ENCODE peak calls at places on chromosomes 7 and 10, in seven cellular contexts. T is SK-N-SH, W is A549, G is transverse colon, L is ovary, Z is K562, M is HepG2. A is an unnamed sample.

GRCh38 chr10:91930939-91931338 is 7.4 kb downstream of the BTAF1 start:
- DNase-seq in T (no peak), W (no peak), G (no peak), L (no peak), Z (no peak), M (no peak), A (no peak)

GRCh38 chr10:79038841-79039201 is 29.9 kb upstream of the ZMIZ1 start:
- DNase-seq in T (no peak), W (no peak), G (no peak), L (no peak), Z (peak), M (no peak), A (no peak)

GRCh38 chr7:66187894-66188293 is 17.2 kb upstream of the TPST1 start:
- DNase-seq in T (no peak), W (no peak), G (no peak), L (no peak), Z (no peak), M (no peak), A (no peak)

GRCh38 chr10:105509551-105509950 is 868.5 kb downstream of the SORCS3 start:
- DNase-seq in T (no peak), W (no peak), G (no peak), L (no peak), Z (no peak), M (no peak), A (no peak)

GRCh38 chr7:112481833-112482669 is 1.3 kb downstream of the LSMEM1 start:
- DNase-seq in T (no peak), W (peak), G (peak), L (peak), Z (peak), M (no peak), A (no peak)

GRCh38 chr10:124733566-124734245 is 10.5 kb downstream of the FAM53B start:
- DNase-seq in T (no peak), W (no peak), G (no peak), L (no peak), Z (no peak), M (no peak), A (no peak)

GRCh38 chr7:80312139-80312661 is 177.6 kb downstream of the GNAI1 start:
- DNase-seq in T (no peak), W (peak), G (peak), L (no peak), Z (no peak), M (peak), A (no peak)

GRCh38 chr7:106369349-106369748 is 84.6 kb upstream of the NAMPT start:
- DNase-seq in T (no peak), W (no peak), G (no peak), L (no peak), Z (no peak), M (no peak), A (no peak)

GRCh38 chr10:63738410-63738809 is 217.2 kb downstream of the REEP3 start:
- DNase-seq in T (no peak), W (peak), G (no peak), L (no peak), Z (no peak), M (peak), A (no peak)

GRCh38 chr7:138067774-138068173 is 8.5 kb upstream of the AKR1D1 start:
- DNase-seq in T (no peak), W (no peak), G (no peak), L (no peak), Z (no peak), M (peak), A (no peak)

GRCh38 chr7:117818241-117818640 is 55.0 kb downstream of the CTTNBP2 start:
- DNase-seq in T (no peak), W (no peak), G (no peak), L (no peak), Z (no peak), M (no peak), A (no peak)

GRCh38 chr7:130669051-130669700 is 628 bp upstream of the COPG2 start:
- DNase-seq in T (no peak), W (no peak), G (no peak), L (no peak), Z (no peak), M (no peak), A (peak)

GRCh38 chr7:114865564-114865963 is 56.3 kb upstream of the MDFIC start:
- DNase-seq in T (no peak), W (peak), G (peak), L (peak), Z (no peak), M (peak), A (no peak)

GRCh38 chr7:98133621-98134266 is 27.1 kb downstream of the LMTK2 start:
- DNase-seq in T (no peak), W (no peak), G (no peak), L (no peak), Z (no peak), M (peak), A (no peak)

GRCh38 chr10:49066944-49067730 is 48.2 kb downstream of the VSTM4 start:
- DNase-seq in T (no peak), W (no peak), G (no peak), L (no peak), Z (no peak), M (no peak), A (no peak)

GRCh38 chr7:79734158-79734557 is 280.7 kb upstream of the MAGI2 start:
- DNase-seq in T (no peak), W (no peak), G (no peak), L (no peak), Z (no peak), M (no peak), A (no peak)

GRCh38 chr7:127901895-127902703 is 129.1 kb downstream of the LRRC4 start:
- DNase-seq in T (no peak), W (no peak), G (no peak), L (no peak), Z (no peak), M (no peak), A (no peak)

GRCh38 chr7:157542669-157543021 is 205.8 kb downstream of the DNAJB6 start:
- DNase-seq in T (no peak), W (no peak), G (no peak), L (no peak), Z (no peak), M (no peak), A (no peak)

GRCh38 chr10:14670551-14671240 is 104.0 kb downstream of the FAM107B start:
- DNase-seq in T (no peak), W (peak), G (no peak), L (no peak), Z (no peak), M (no peak), A (no peak)

GRCh38 chr10:603745-604144 is 85.7 kb downstream of the DIP2C start:
- DNase-seq in T (no peak), W (no peak), G (no peak), L (no peak), Z (no peak), M (no peak), A (no peak)

GRCh38 chr10:93999401-93999851 is 5.7 kb downstream of the PLCE1 start:
- DNase-seq in T (peak), W (no peak), G (peak), L (peak), Z (no peak), M (no peak), A (no peak)

GRCh38 chr10:115417585-115418265 is 324.6 kb downstream of the ATRNL1 start:
- DNase-seq in T (peak), W (peak), G (peak), L (no peak), Z (peak), M (peak), A (no peak)

GRCh38 chr10:113226404-113226803 is 276.4 kb downstream of the TCF7L2 start:
- DNase-seq in T (no peak), W (no peak), G (no peak), L (no peak), Z (no peak), M (no peak), A (no peak)

GRCh38 chr7:91424372-91424771 is 160.1 kb downstream of the FZD1 start:
- DNase-seq in T (peak), W (no peak), G (no peak), L (no peak), Z (peak), M (peak), A (no peak)

GRCh38 chr7:96718107-96719003 is 8.7 kb upstream of the SEM1 start:
- DNase-seq in T (no peak), W (no peak), G (no peak), L (no peak), Z (no peak), M (no peak), A (no peak)

GRCh38 chr10:96287392-96288105 is 16.2 kb upstream of the BLNK start:
- DNase-seq in T (no peak), W (no peak), G (no peak), L (no peak), Z (no peak), M (peak), A (no peak)

GRCh38 chr7:16318989-16319915 is 102.1 kb downstream of the CRPPA start:
- DNase-seq in T (no peak), W (peak), G (no peak), L (no peak), Z (no peak), M (no peak), A (no peak)

GRCh38 chr7:111919690-111920179 is 286.5 kb downstream of the DOCK4 start:
- DNase-seq in T (no peak), W (no peak), G (no peak), L (no peak), Z (no peak), M (peak), A (no peak)

GRCh38 chr7:112252141-112252540 is 45.6 kb downstream of the ZNF277 start:
- DNase-seq in T (no peak), W (no peak), G (no peak), L (no peak), Z (no peak), M (no peak), A (no peak)

GRCh38 chr10:6091630-6092029 is 2.8 kb downstream of the RBM17 start:
- DNase-seq in T (no peak), W (no peak), G (no peak), L (no peak), Z (no peak), M (no peak), A (no peak)

GRCh38 chr7:97090761-97091353 is 26.6 kb upstream of the SDHAF3 start:
- DNase-seq in T (no peak), W (no peak), G (no peak), L (no peak), Z (no peak), M (no peak), A (no peak)

GRCh38 chr10:61184429-61184828 is 240.4 kb upstream of the RHOBTB1 start:
- DNase-seq in T (no peak), W (no peak), G (no peak), L (no peak), Z (no peak), M (no peak), A (no peak)

GRCh38 chr10:123459371-123460224 is 206.6 kb upstream of the GPR26 start:
- DNase-seq in T (no peak), W (no peak), G (no peak), L (no peak), Z (no peak), M (no peak), A (no peak)

GRCh38 chr7:47846117-47846836 is 102.0 kb downstream of the PKD1L1 start:
- DNase-seq in T (no peak), W (peak), G (no peak), L (no peak), Z (no peak), M (no peak), A (no peak)

GRCh38 chr10:73017955-73018480 is 63.4 kb upstream of the PLA2G12B start:
- DNase-seq in T (no peak), W (no peak), G (no peak), L (no peak), Z (no peak), M (no peak), A (no peak)

GRCh38 chr7:119515214-119515613 is 757.8 kb upstream of the KCND2 start:
- DNase-seq in T (no peak), W (no peak), G (no peak), L (no peak), Z (no peak), M (no peak), A (no peak)

GRCh38 chr10:70098271-70098670 is 34.4 kb downstream of the AIFM2 start:
- DNase-seq in T (no peak), W (no peak), G (no peak), L (no peak), Z (no peak), M (no peak), A (no peak)
- TF ChIP-seq EP300 in T (no peak), W (no peak), G (no peak), L (no peak), Z (no peak), M (no peak), A (no peak)

DNA sequence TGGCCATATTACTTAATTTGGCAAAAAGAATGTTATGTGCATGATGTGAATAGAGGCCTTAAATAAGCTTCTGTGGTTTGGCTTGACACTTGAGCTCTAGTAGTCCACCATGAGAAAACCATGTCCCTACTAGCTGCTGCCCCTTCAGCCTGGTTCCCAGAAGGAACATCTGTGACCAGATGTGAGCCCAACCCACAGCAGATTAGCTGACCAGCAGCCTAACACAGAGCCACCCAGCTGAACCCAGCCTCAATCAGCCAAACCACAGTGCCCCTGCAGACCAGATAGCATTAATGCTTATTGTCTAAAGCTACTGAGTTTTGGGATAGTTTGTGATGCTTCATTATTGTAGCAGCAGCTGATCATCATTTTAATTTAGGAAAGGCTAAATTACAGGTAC is 16.6 kb downstream of the JAZF1 start:
- DNase-seq in T (no peak), W (no peak), G (no peak), L (no peak), Z (no peak), M (no peak), A (no peak)
- TF ChIP-seq CTCF in T (no peak), W (no peak), G (no peak), L (no peak), Z (no peak), M (no peak), A (no peak)

DNA sequence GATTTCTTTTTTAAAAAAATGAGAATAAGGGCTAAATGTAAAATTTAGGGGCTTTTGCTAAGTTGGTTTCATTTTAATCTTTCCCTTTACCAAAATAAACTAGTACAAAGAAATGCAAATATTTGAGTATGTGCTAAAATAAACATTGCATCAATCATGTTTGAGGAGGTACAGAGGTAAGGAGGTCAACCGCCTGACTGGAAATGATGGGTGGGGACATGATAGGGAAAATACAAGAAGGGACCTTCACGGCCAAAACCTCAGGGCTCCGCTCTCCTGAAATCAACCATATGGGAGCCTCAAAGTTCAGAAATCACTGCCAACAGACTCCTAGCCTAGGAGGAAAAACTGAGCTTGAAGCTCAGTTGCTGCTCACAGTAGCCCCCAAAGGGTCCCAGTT is 207.6 kb downstream of the AHR start:
- DNase-seq in T (no peak), W (peak), G (peak), L (no peak), Z (no peak), M (peak), A (no peak)
- TF ChIP-seq EP300 in T (no peak), W (peak), G (no peak), L (no peak), Z (no peak), M (peak), A (no peak)

DNA sequence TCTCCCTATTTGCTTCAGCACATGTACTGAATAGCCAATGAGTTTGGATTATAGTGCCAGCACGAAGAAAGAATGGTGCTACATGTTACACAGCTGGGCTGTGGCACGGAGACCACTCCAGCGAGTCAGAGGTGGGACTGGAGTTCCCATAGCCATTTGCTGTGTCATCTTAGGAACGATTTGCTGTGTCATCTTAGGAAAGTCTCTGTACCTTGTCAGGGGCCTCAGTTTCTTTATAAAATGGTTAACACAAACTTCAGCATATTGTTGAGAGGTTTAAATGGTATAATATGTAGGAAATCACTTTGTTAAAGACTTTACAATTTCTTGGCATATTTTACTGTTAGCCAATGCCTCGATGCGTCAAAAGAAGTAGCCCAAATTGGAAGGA is 609.4 kb downstream of the LRMDA start:
- DNase-seq in T (no peak), W (no peak), G (no peak), L (no peak), Z (no peak), M (no peak), A (no peak)
- TF ChIP-seq CTCF in T (no peak), W (no peak), G (no peak), L (no peak), Z (no peak), M (no peak), A (no peak)

DNA sequence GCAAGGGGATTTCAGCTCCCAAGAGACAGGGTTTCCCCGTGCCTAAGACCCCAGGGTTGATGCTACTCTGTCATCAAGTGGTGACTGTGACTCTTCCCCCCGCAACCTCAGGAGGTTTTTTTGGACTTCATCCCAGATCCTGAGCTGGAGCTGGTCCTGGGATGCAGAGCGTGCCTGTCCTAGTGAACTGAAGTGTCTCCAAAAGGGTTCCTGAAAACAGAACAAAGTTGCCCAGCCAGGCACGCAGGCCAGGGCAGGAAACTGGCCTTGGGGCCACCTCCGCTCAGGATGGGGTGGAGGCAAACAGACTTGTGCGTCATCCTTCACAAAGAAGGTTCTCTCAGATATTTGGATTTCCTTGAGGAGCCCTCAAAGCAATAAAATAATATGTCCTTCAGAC is 118.9 kb downstream of the ITIH5 start:
- DNase-seq in T (no peak), W (no peak), G (no peak), L (no peak), Z (no peak), M (no peak), A (no peak)
- TF ChIP-seq EP300 in T (no peak), W (no peak), G (no peak), L (no peak), Z (no peak), M (no peak), A (no peak)

DNA sequence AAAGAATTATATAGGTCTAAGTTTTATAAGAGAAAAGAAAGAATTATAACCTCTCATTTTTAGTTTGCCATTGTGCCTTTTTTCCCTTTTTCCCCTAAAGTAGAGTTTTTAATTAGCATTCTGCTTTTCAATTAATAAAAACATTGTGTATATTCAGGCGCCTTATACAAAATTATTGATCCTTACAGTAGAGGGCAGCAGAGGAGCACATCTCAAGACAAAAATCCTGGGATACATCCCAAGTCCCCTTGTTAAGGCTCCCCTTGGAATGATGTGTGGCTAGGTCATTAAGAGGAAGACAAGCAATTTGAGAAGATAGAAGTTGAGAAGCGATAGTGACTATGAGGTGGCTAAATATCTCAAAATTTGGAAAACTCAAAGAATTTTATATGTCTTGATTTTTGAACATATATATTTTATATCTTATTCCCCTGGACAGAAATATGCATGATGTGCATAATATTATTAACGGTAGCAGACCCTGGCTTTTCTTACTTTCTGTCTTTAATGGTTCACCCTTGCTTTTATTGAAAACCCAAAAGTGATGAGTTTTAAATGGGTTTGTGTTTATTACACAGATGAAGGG is 19.1 kb upstream of the TPK1 start:
- DNase-seq in T (peak), W (peak), G (no peak), L (no peak), Z (peak), M (peak), A (no peak)
- TF ChIP-seq CTCF in T (peak), W (peak), G (peak), L (no peak), Z (peak), M (peak), A (peak)

GRCh38 chr10:127354255-127354654 is 157.9 kb upstream of the INSYN2A start:
- DNase-seq in T (no peak), W (no peak), G (no peak), L (no peak), Z (no peak), M (no peak), A (no peak)

GRCh38 chr10:127353544-127353943 is 157.2 kb upstream of the INSYN2A start:
- DNase-seq in T (no peak), W (no peak), G (no peak), L (no peak), Z (no peak), M (no peak), A (no peak)

GRCh38 chr10:127357265-127357664 is 160.9 kb upstream of the INSYN2A start:
- DNase-seq in T (no peak), W (no peak), G (no peak), L (no peak), Z (no peak), M (no peak), A (no peak)

GRCh38 chr10:127349737-127350136 is 153.3 kb upstream of the INSYN2A start:
- DNase-seq in T (no peak), W (no peak), G (no peak), L (no peak), Z (no peak), M (no peak), A (no peak)

GRCh38 chr10:127354992-127355391 is 158.6 kb upstream of the INSYN2A start:
- DNase-seq in T (no peak), W (no peak), G (no peak), L (no peak), Z (no peak), M (no peak), A (no peak)
- TF ChIP-seq EP300 in T (no peak), W (no peak), G (no peak), L (no peak), Z (no peak), M (no peak), A (no peak)

A was measured in esophagus muscularis mucosa.